ENCODE peak calls at places on chromosomes 12 and 14, in six cellular contexts. L, M, F, C, N and O are unnamed samples.

GRCh38 chr14:99821519-99822165 is 28.4 kb downstream of the EML1 start:
- DNase-seq in L (no peak), M (no peak), F (no peak), C (no peak), N (no peak), O (no peak)

GRCh38 chr12:31119531-31120211 is 46.0 kb downstream of the DDX11 start:
- DNase-seq in L (no peak), M (no peak), F (no peak), C (no peak), N (no peak), O (no peak)

GRCh38 chr14:22841311-22841710 is 4.9 kb downstream of the MMP14 start:
- DNase-seq in L (no peak), M (no peak), F (no peak), C (no peak), N (no peak), O (no peak)

GRCh38 chr12:2035421-2036080 is 17.2 kb upstream of the CACNA1C start:
- DNase-seq in L (no peak), M (no peak), F (no peak), C (no peak), N (no peak), O (no peak)

GRCh38 chr12:13028825-13029570 is 15.2 kb upstream of the FAM234B start:
- DNase-seq in L (no peak), M (no peak), F (no peak), C (no peak), N (no peak), O (no peak)

GRCh38 chr12:19212245-19212644 is 82.7 kb downstream of the PLEKHA5 start:
- DNase-seq in L (no peak), M (no peak), F (no peak), C (no peak), N (no peak), O (no peak)

GRCh38 chr14:95544588-95544987 is 9.7 kb downstream of the GLRX5 start:
- DNase-seq in L (no peak), M (no peak), F (no peak), C (no peak), N (no peak), O (no peak)

GRCh38 chr12:124675881-124676688 is 108.7 kb upstream of the NCOR2 start:
- DNase-seq in L (no peak), M (peak), F (no peak), C (no peak), N (no peak), O (no peak)

GRCh38 chr14:47917344-47917954 is 242.0 kb upstream of the MDGA2 start:
- DNase-seq in L (no peak), M (peak), F (no peak), C (peak), N (no peak), O (peak)

GRCh38 chr12:58268080-58268479 is 326.7 kb downstream of the ATP23 start:
- DNase-seq in L (no peak), M (no peak), F (no peak), C (no peak), N (no peak), O (no peak)

GRCh38 chr14:74616996-74617700 is 5.1 kb upstream of the LTBP2 start:
- DNase-seq in L (no peak), M (peak), F (no peak), C (no peak), N (no peak), O (no peak)